ENCODE peak calls at places on chromosomes 7 and 10, in nine cellular contexts. M, G, W, J, Y, V, U, P and E are unnamed samples.

GRCh38 chr10:62498271-62498670 is 124.1 kb downstream of the ZNF365 start:
- DNase-seq in P (no peak), Y (no peak), W (no peak), U (no peak), M (no peak), G (no peak), V (no peak), J (no peak), E (no peak)

GRCh38 chr7:6624246-6624611 is 8.8 kb downstream of the ZNF853 start:
- DNase-seq in W (no peak), Y (no peak), P (no peak), J (no peak), G (no peak), U (no peak), V (no peak), M (no peak), E (no peak)

GRCh38 chr10:15280462-15280861 is 90.6 kb downstream of the FAM171A1 start:
- DNase-seq in V (no peak), J (no peak), Y (peak), W (no peak), G (no peak), M (peak), U (no peak), P (no peak), E (no peak)

GRCh38 chr10:117398014-117398413 is 22.8 kb upstream of the PDZD8 start:
- DNase-seq in W (no peak), U (no peak), Y (no peak), V (no peak), J (no peak), P (no peak), M (no peak), G (no peak), E (no peak)

GRCh38 chr10:35382096-35382495 is 45.8 kb downstream of the CCNY start:
- DNase-seq in J (no peak), G (no peak), V (no peak), W (no peak), Y (no peak), M (no peak), P (no peak), U (no peak), E (no peak)

GRCh38 chr10:72250666-72251065 is 23.1 kb upstream of the DDIT4 start:
- DNase-seq in U (no peak), G (no peak), J (no peak), W (no peak), V (no peak), M (peak), Y (peak), P (no peak), E (no peak)

GRCh38 chr10:128275405-128275804 is 149.2 kb upstream of the MKI67 start:
- DNase-seq in V (no peak), G (no peak), J (no peak), U (no peak), W (no peak), M (no peak), Y (no peak), P (no peak), E (no peak)

GRCh38 chr10:51422311-51423120 is 276.9 kb downstream of the CSTF2T start:
- DNase-seq in U (peak), P (no peak), G (peak), M (peak), Y (peak), W (peak), V (peak), J (no peak), E (no peak)

GRCh38 chr10:13346280-13346819 is 1.7 kb downstream of the SEPHS1 start:
- DNase-seq in M (peak), U (no peak), G (no peak), J (no peak), P (no peak), Y (peak), W (no peak), V (no peak), E (no peak)

GRCh38 chr7:132750530-132751281 is 174.4 kb upstream of the PLXNA4 start:
- DNase-seq in M (no peak), V (peak), W (no peak), U (no peak), Y (no peak), J (no peak), P (no peak), G (no peak), E (no peak)

GRCh38 chr10:17547026-17547425 is 70.1 kb downstream of the HACD1 start:
- DNase-seq in V (no peak), Y (peak), U (no peak), G (no peak), J (no peak), P (no peak), M (peak), W (no peak), E (no peak)

GRCh38 chr10:2584385-2584784 is 483.0 kb upstream of the PFKP start:
- DNase-seq in G (no peak), Y (no peak), W (no peak), V (no peak), J (no peak), M (no peak), U (no peak), P (no peak), E (no peak)

GRCh38 chr10:89421018-89421476 is 6.7 kb downstream of the IFIT5 start:
- DNase-seq in G (no peak), J (no peak), W (no peak), M (no peak), U (no peak), V (no peak), Y (no peak), P (no peak), E (no peak)

GRCh38 chr10:69952801-69953200 is 99.8 kb upstream of the MACROH2A2 start:
- DNase-seq in W (no peak), V (no peak), J (no peak), P (no peak), Y (no peak), G (no peak), M (no peak), U (no peak), E (no peak)

GRCh38 chr10:24920907-24921881 is 31.2 kb downstream of the PRTFDC1 start:
- DNase-seq in P (no peak), Y (peak), M (peak), U (no peak), J (peak), V (no peak), G (no peak), W (peak), E (peak)

GRCh38 chr7:67842571-67842970 is 845.9 kb downstream of the TYW1 start:
- DNase-seq in J (no peak), G (no peak), V (no peak), W (no peak), P (no peak), Y (no peak), U (no peak), M (no peak), E (no peak)